ENCODE peak calls at places on chromosomes 2 and 18, in four cellular contexts. E, D, J and Y are unnamed samples.

GRCh38 chr2:205579335-205579734 is 103.0 kb upstream of the NRP2 start:
- DNase-seq in E (no peak), D (no peak), J (no peak), Y (no peak)

GRCh38 chr2:219289537-219290361 is 10.6 kb downstream of the DNAJB2 start:
- DNase-seq in E (no peak), D (no peak), J (no peak), Y (no peak)

GRCh38 chr2:102070058-102070642 is 72.4 kb upstream of the IL1R1 start:
- DNase-seq in E (no peak), D (peak; percentile 61), J (no peak), Y (peak; percentile 79)

GRCh38 chr2:158969717-158970521 is 1.5 kb downstream of the TANC1 start:
- DNase-seq in E (peak; percentile 44), D (no peak), J (peak; percentile 52), Y (no peak)

GRCh38 chr2:97728091-97728596 is 14.8 kb downstream of the ZAP70 start:
- DNase-seq in E (no peak), D (no peak), J (no peak), Y (no peak)

GRCh38 chr18:77857926-77858325 is 608.3 kb downstream of the GALR1 start:
- DNase-seq in E (no peak), D (no peak), J (no peak), Y (no peak)

GRCh38 chr2:185835974-185836373 is 97.4 kb downstream of the FSIP2 start:
- DNase-seq in E (no peak), D (no peak), J (no peak), Y (no peak)

GRCh38 chr2:235724964-235725603 is 231.2 kb downstream of the AGAP1 start:
- DNase-seq in E (no peak), D (no peak), J (no peak), Y (no peak)

GRCh38 chr18:73880387-73880786 is 267.2 kb downstream of the FBXO15 start:
- DNase-seq in E (no peak), D (no peak), J (no peak), Y (no peak)

GRCh38 chr2:240786355-240786841 is 33.6 kb downstream of the KIF1A start:
- DNase-seq in E (no peak), D (no peak), J (no peak), Y (no peak)

GRCh38 chr2:37615808-37616673 is 55.4 kb downstream of the CDC42EP3 start:
- DNase-seq in E (no peak), D (no peak), J (no peak), Y (no peak)

GRCh38 chr2:44168684-44169154 is at the start of gene PPM1B:
- DNase-seq in E (peak; percentile 99), D (no peak), J (peak; percentile 100), Y (no peak)

GRCh38 chr2:129396980-129397599 is 582.4 kb upstream of the RAB6C start:
- DNase-seq in E (peak; percentile 52), D (peak; percentile 31), J (peak; percentile 43), Y (peak; percentile 45)

GRCh38 chr2:237240252-237240651 is 154.6 kb downstream of the COPS8 start:
- DNase-seq in E (no peak), D (no peak), J (no peak), Y (no peak)

GRCh38 chr2:81839780-81840179 is 1535.2 kb upstream of the LRRTM1 start:
- DNase-seq in E (no peak), D (no peak), J (no peak), Y (no peak)

GRCh38 chr2:189402932-189403331 is 38.3 kb upstream of the WDR75 start:
- DNase-seq in E (no peak), D (no peak), J (no peak), Y (no peak)

GRCh38 chr2:176149484-176150337 is 1.6 kb upstream of the HOXD4 start:
- DNase-seq in E (no peak), D (no peak), J (no peak), Y (no peak)

GRCh38 chr2:230634146-230634545 is 78.5 kb upstream of the CAB39 start:
- DNase-seq in E (no peak), D (no peak), J (no peak), Y (no peak)

GRCh38 chr2:237547841-237548416 is 18.4 kb upstream of the PRLH start:
- DNase-seq in E (peak; percentile 62), D (no peak), J (no peak), Y (peak; percentile 30)

GRCh38 chr2:74440378-74441110 is 1.2 kb downstream of the RTKN start:
- DNase-seq in E (peak; percentile 83), D (peak; percentile 99), J (peak; percentile 99), Y (peak; percentile 95)

GRCh38 chr2:241051578-241052487 is 50.3 kb downstream of the MTERF4 start:
- DNase-seq in E (no peak), D (no peak), J (peak; percentile 16), Y (no peak)

GRCh38 chr2:170696006-170696405 is 19.1 kb upstream of the SP5 start:
- DNase-seq in E (no peak), D (no peak), J (no peak), Y (no peak)

GRCh38 chr2:40127147-40127546 is 324.7 kb downstream of the SLC8A1 start:
- DNase-seq in E (no peak), D (no peak), J (no peak), Y (no peak)

GRCh38 chr2:174588463-174588862 is 9.1 kb downstream of the WIPF1 start:
- DNase-seq in E (no peak), D (no peak), J (no peak), Y (no peak)

GRCh38 chr2:17757321-17757720 is 3.4 kb downstream of the GEN1 start:
- DNase-seq in E (no peak), D (no peak), J (no peak), Y (peak; percentile 89)

GRCh38 chr18:58400337-58400885 is 228.5 kb downstream of the ALPK2 start:
- DNase-seq in E (no peak), D (no peak), J (no peak), Y (no peak)

GRCh38 chr18:72830109-72830508 is 37.7 kb downstream of the NETO1 start:
- DNase-seq in E (peak; percentile 66), D (no peak), J (no peak), Y (no peak)

GRCh38 chr2:128439231-128440086 is 120.8 kb upstream of the HS6ST1 start:
- DNase-seq in E (no peak), D (no peak), J (no peak), Y (no peak)

GRCh38 chr2:121648611-121649401 is 456 bp downstream of the CLASP1 start:
- DNase-seq in E (peak; percentile 66), D (peak; percentile 47), J (peak; percentile 85), Y (peak; percentile 42)

GRCh38 chr2:121649652-121650553 is 641 bp upstream of the CLASP1 start:
- DNase-seq in E (peak; percentile 77), D (peak; percentile 79), J (peak; percentile 76), Y (peak; percentile 93)

GRCh38 chr2:121649402-121649651 is at the start of gene CLASP1:
- DNase-seq in E (peak; percentile 94), D (peak; percentile 96), J (peak; percentile 94), Y (peak; percentile 98)

GRCh38 chr2:121648206-121648605 is 1.1 kb downstream of the CLASP1 start:
- DNase-seq in E (no peak), D (no peak), J (no peak), Y (peak; percentile 39)

GRCh38 chr2:121650554-121650930 is 1.3 kb upstream of the CLASP1 start:
- DNase-seq in E (peak; percentile 20), D (peak; percentile 24), J (peak; percentile 20), Y (no peak)
- TF ChIP-seq FOXJ3 in E (no peak), D (no peak), J (no peak), Y (no peak)

GRCh38 chr2:28779020-28779419 is 27.4 kb downstream of the PPP1CB start:
- DNase-seq in E (no peak), D (no peak), J (no peak), Y (no peak)

GRCh38 chr2:28772351-28772750 is 20.7 kb downstream of the PPP1CB start:
- DNase-seq in E (no peak), D (no peak), J (no peak), Y (no peak)

GRCh38 chr2:28778392-28778791 is 26.8 kb downstream of the PPP1CB start:
- DNase-seq in E (no peak), D (no peak), J (no peak), Y (no peak)

GRCh38 chr2:28780496-28780895 is 28.9 kb downstream of the PPP1CB start:
- DNase-seq in E (no peak), D (no peak), J (no peak), Y (no peak)

DNA sequence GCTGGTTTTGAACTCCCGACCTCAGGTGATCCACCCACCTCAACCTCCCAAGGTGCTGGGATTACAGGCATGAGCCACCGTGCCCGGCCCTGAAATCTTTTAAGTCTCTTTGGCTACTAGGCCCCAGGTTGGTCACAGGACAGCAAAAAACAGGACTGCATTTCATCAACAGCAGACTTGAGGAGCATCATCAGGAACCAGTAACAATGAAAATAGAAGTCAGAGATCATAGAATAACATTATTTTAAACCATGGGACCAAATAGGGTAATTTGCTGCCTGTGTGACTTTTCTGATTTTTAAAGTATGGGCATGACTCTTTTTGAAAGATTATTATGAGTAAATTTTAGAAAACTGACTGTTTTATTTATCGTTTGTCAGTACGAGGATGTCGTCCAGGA is 24.8 kb downstream of the PPP1CB start:
- DNase-seq in E (no peak), D (no peak), J (no peak), Y (no peak)
- TF ChIP-seq FOXJ3 in E (no peak), D (no peak), J (no peak), Y (no peak)

DNA sequence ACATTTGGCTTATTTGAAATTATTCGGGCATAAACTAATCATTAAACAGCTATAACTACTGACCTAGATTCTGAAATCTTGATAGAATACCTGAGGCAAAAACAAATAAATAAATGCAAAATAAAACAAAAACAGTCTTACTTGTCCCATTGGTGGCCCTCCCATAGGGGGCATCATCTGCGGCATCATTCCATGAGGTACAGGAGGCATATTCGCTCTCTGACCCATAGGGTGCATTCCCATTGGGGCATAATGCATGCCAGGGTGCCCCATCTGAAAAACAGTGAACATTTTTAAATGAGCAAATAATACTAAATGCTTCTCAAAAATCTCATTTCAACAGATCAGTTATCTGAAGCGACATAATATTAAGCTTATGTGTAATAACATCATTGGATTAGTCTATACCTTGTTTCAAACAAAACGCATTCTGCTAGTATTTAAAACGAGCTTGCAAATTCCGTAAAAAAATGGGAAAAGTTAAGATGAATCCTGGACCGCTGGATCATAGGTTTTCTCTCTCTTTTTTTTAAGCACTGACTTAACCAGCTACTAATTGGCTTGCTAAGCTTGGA is 1.3 kb downstream of the PRPF40A start:
- DNase-seq in E (peak; percentile 56), D (peak; percentile 62), J (peak; percentile 37), Y (peak; percentile 84)
- TF ChIP-seq FOXJ3 in E (no peak), D (no peak), J (no peak), Y (no peak)

GRCh38 chr2:46978696-46979095 is 63.1 kb upstream of the MCFD2 start:
- DNase-seq in E (no peak), D (no peak), J (no peak), Y (no peak)
- TF ChIP-seq FOXJ3 in E (no peak), D (no peak), J (no peak), Y (no peak)